ENCODE peak calls at places on chromosomes 16 and 17, in eight cellular contexts. One of them, this sample, is unnamed.
A peak's percentile ranks its signal among the peaks of the same experiment; 100 is the strongest.

GRCh38 chr17:43701318-43701743 is 39.6 kb upstream of the MEOX1 start:
- DNase-seq in lung: no peak
- DNase-seq in RWPE1: no peak
- DNase-seq in breast epithelium: no peak
- DNase-seq in upper lobe of left lung: peak; percentile 77
- DNase-seq in tibial artery: no peak
- DNase-seq in thoracic aorta: no peak
- DNase-seq in HFF-Myc: no peak
- DNase-seq in this sample: no peak

GRCh38 chr16:6009151-6009550 is 911.6 kb upstream of the EEF2KMT start:
- DNase-seq in breast epithelium: no peak
- DNase-seq in upper lobe of left lung: no peak
- DNase-seq in lung: no peak
- DNase-seq in HFF-Myc: no peak
- DNase-seq in thoracic aorta: no peak
- DNase-seq in tibial artery: no peak
- DNase-seq in RWPE1: no peak
- DNase-seq in this sample: no peak

GRCh38 chr17:43840814-43841213 is 6.2 kb upstream of the CD300LG start:
- DNase-seq in upper lobe of left lung: no peak
- DNase-seq in HFF-Myc: no peak
- DNase-seq in lung: no peak
- DNase-seq in RWPE1: no peak
- DNase-seq in thoracic aorta: no peak
- DNase-seq in breast epithelium: no peak
- DNase-seq in tibial artery: no peak
- DNase-seq in this sample: peak; percentile 38

GRCh38 chr16:69328854-69329316 is 1.5 kb downstream of the PDF start:
- DNase-seq in RWPE1: peak; percentile 65
- DNase-seq in HFF-Myc: no peak
- DNase-seq in lung: no peak
- DNase-seq in upper lobe of left lung: peak; percentile 64
- DNase-seq in thoracic aorta: no peak
- DNase-seq in breast epithelium: no peak
- DNase-seq in tibial artery: no peak
- DNase-seq in this sample: no peak

GRCh38 chr16:19831678-19832077 is 53.0 kb downstream of the GPRC5B start:
- DNase-seq in breast epithelium: no peak
- DNase-seq in tibial artery: no peak
- DNase-seq in thoracic aorta: no peak
- DNase-seq in lung: no peak
- DNase-seq in HFF-Myc: no peak
- DNase-seq in upper lobe of left lung: no peak
- DNase-seq in RWPE1: peak; percentile 9
- DNase-seq in this sample: peak; percentile 27

GRCh38 chr17:61285483-61286320 is 113.9 kb upstream of the TBX2 start:
- DNase-seq in breast epithelium: no peak
- DNase-seq in thoracic aorta: no peak
- DNase-seq in lung: no peak
- DNase-seq in RWPE1: no peak
- DNase-seq in tibial artery: no peak
- DNase-seq in HFF-Myc: no peak
- DNase-seq in upper lobe of left lung: peak; percentile 69
- DNase-seq in this sample: no peak

GRCh38 chr17:43953746-43954145 is at the start of gene PYY:
- DNase-seq in RWPE1: no peak
- DNase-seq in breast epithelium: no peak
- DNase-seq in tibial artery: no peak
- DNase-seq in upper lobe of left lung: no peak
- DNase-seq in thoracic aorta: no peak
- DNase-seq in HFF-Myc: no peak
- DNase-seq in lung: no peak
- DNase-seq in this sample: no peak

GRCh38 chr17:29570521-29570920 is 2.0 kb downstream of the TP53I13 start:
- DNase-seq in RWPE1: no peak
- DNase-seq in thoracic aorta: no peak
- DNase-seq in upper lobe of left lung: no peak
- DNase-seq in lung: no peak
- DNase-seq in breast epithelium: peak; percentile 42
- DNase-seq in HFF-Myc: no peak
- DNase-seq in tibial artery: peak; percentile 45
- DNase-seq in this sample: no peak

GRCh38 chr17:197352-197751 is 15.9 kb upstream of the DOC2B start:
- DNase-seq in upper lobe of left lung: no peak
- DNase-seq in HFF-Myc: no peak
- DNase-seq in breast epithelium: no peak
- DNase-seq in thoracic aorta: no peak
- DNase-seq in RWPE1: no peak
- DNase-seq in lung: no peak
- DNase-seq in tibial artery: no peak
- DNase-seq in this sample: no peak

GRCh38 chr17:12222392-12222791 is 201.7 kb downstream of the MAP2K4 start:
- DNase-seq in lung: no peak
- DNase-seq in upper lobe of left lung: no peak
- DNase-seq in thoracic aorta: no peak
- DNase-seq in breast epithelium: no peak
- DNase-seq in tibial artery: no peak
- DNase-seq in RWPE1: no peak
- DNase-seq in HFF-Myc: no peak
- DNase-seq in this sample: no peak

GRCh38 chr16:24070851-24071250 is 185.3 kb upstream of the CACNG3 start:
- DNase-seq in RWPE1: peak; percentile 45
- DNase-seq in lung: no peak
- DNase-seq in thoracic aorta: no peak
- DNase-seq in HFF-Myc: no peak
- DNase-seq in breast epithelium: no peak
- DNase-seq in upper lobe of left lung: no peak
- DNase-seq in tibial artery: no peak
- DNase-seq in this sample: peak; percentile 44

GRCh38 chr16:9042943-9043680 is 48.3 kb upstream of the HAPSTR1 start:
- DNase-seq in RWPE1: no peak
- DNase-seq in HFF-Myc: no peak
- DNase-seq in lung: no peak
- DNase-seq in thoracic aorta: no peak
- DNase-seq in upper lobe of left lung: no peak
- DNase-seq in tibial artery: no peak
- DNase-seq in breast epithelium: no peak
- DNase-seq in this sample: no peak

GRCh38 chr16:85897384-85897783 is 1.6 kb upstream of the IRF8 start:
- DNase-seq in lung: no peak
- DNase-seq in HFF-Myc: no peak
- DNase-seq in upper lobe of left lung: no peak
- DNase-seq in breast epithelium: no peak
- DNase-seq in RWPE1: no peak
- DNase-seq in thoracic aorta: no peak
- DNase-seq in tibial artery: no peak
- DNase-seq in this sample: no peak

GRCh38 chr16:24753437-24753836 is 24.0 kb downstream of the TNRC6A start:
- DNase-seq in RWPE1: no peak
- DNase-seq in tibial artery: no peak
- DNase-seq in lung: no peak
- DNase-seq in HFF-Myc: no peak
- DNase-seq in thoracic aorta: no peak
- DNase-seq in upper lobe of left lung: no peak
- DNase-seq in breast epithelium: no peak
- DNase-seq in this sample: no peak

GRCh38 chr17:39110435-39111136 is 40.9 kb downstream of the PLXDC1 start:
- DNase-seq in upper lobe of left lung: peak; percentile 65
- DNase-seq in RWPE1: no peak
- DNase-seq in HFF-Myc: no peak
- DNase-seq in lung: no peak
- DNase-seq in tibial artery: no peak
- DNase-seq in breast epithelium: no peak
- DNase-seq in thoracic aorta: no peak
- DNase-seq in this sample: peak; percentile 60

GRCh38 chr16:35562471-35562870 is 2103.1 kb downstream of the TP53TG3F start:
- DNase-seq in thoracic aorta: no peak
- DNase-seq in upper lobe of left lung: no peak
- DNase-seq in HFF-Myc: no peak
- DNase-seq in RWPE1: no peak
- DNase-seq in breast epithelium: no peak
- DNase-seq in tibial artery: no peak
- DNase-seq in lung: no peak
- DNase-seq in this sample: no peak

GRCh38 chr16:50740747-50741146 is 1.1 kb upstream of the CYLD start:
- DNase-seq in HFF-Myc: no peak
- DNase-seq in tibial artery: no peak
- DNase-seq in thoracic aorta: no peak
- DNase-seq in upper lobe of left lung: no peak
- DNase-seq in breast epithelium: no peak
- DNase-seq in RWPE1: no peak
- DNase-seq in lung: no peak
- DNase-seq in this sample: no peak

DNA sequence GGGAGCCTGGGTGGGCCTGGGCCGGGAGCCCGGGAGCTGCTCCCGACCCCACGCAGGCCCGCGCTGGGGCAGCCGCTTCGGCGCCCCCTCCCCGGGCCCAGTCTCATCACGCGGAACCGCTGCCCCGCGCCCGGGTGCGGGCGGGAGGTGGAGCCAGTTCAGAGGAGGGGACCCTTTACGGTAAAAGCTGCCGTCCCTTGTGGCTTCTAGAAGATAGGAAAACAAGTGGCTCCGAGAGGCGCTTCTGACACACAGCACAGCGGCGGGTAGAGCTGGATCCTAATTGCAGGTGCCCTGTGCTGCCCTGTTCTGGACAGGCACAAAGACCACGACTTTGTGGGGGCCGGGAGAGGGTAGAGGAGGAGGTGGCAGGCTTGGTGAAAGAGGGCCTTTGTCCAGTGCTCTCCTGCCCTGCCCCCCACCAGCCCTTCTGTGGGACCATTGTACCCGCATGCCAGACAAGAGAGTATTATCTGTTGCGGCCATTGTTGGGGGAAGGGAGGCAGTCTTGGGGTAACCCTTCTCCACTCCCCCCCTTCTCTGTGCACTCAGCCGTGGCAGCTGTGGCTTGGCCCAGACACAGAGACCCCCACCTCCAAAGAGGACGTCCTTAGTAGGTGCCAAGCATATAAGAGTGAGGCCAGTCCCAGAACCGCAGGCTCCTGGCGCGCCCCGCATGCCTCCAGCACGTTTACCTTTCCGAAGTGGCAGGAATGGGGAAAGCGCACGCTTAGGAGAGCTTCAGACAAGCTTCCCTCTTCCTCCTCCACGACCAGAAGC is 736 bp downstream of the CNP start:
- DNase-seq in thoracic aorta: no peak
- DNase-seq in tibial artery: no peak
- DNase-seq in upper lobe of left lung: peak; percentile 90
- DNase-seq in breast epithelium: no peak
- DNase-seq in lung: no peak
- DNase-seq in RWPE1: no peak
- DNase-seq in HFF-Myc: no peak
- DNase-seq in this sample: peak; percentile 55
- TF ChIP-seq CTCF in thoracic aorta: no peak
- TF ChIP-seq CTCF in tibial artery: no peak
- TF ChIP-seq CTCF in upper lobe of left lung: no peak
- TF ChIP-seq CTCF in breast epithelium: no peak
- TF ChIP-seq CTCF in lung: no peak
- TF ChIP-seq CTCF in RWPE1: no peak
- TF ChIP-seq CTCF in HFF-Myc: no peak
- TF ChIP-seq CTCF in this sample: no peak

GRCh38 chr16:720990-721764 is at the start of gene ANTKMT:
- DNase-seq in breast epithelium: peak; percentile 74
- DNase-seq in HFF-Myc: no peak
- DNase-seq in upper lobe of left lung: peak; percentile 97
- DNase-seq in tibial artery: peak; percentile 84
- DNase-seq in lung: peak; percentile 75
- DNase-seq in RWPE1: peak; percentile 77
- DNase-seq in thoracic aorta: no peak
- DNase-seq in this sample: peak; percentile 96
- TF ChIP-seq CTCF in breast epithelium: no peak
- TF ChIP-seq CTCF in HFF-Myc: no peak
- TF ChIP-seq CTCF in upper lobe of left lung: peak; percentile 32
- TF ChIP-seq CTCF in tibial artery: peak; percentile 7
- TF ChIP-seq CTCF in lung: peak; percentile 2
- TF ChIP-seq CTCF in RWPE1: peak; percentile 1
- TF ChIP-seq CTCF in thoracic aorta: no peak
- TF ChIP-seq CTCF in this sample: no peak

GRCh38 chr16:87060026-87060986 is 256.9 kb downstream of the C16orf95 start:
- DNase-seq in lung: no peak
- DNase-seq in RWPE1: no peak
- DNase-seq in tibial artery: peak; percentile 91
- DNase-seq in upper lobe of left lung: no peak
- DNase-seq in thoracic aorta: no peak
- DNase-seq in breast epithelium: no peak
- DNase-seq in HFF-Myc: no peak
- DNase-seq in this sample: peak; percentile 11

GRCh38 chr16:87061521-87061920 is 255.7 kb downstream of the C16orf95 start:
- DNase-seq in breast epithelium: no peak
- DNase-seq in upper lobe of left lung: no peak
- DNase-seq in HFF-Myc: no peak
- DNase-seq in lung: no peak
- DNase-seq in thoracic aorta: no peak
- DNase-seq in tibial artery: no peak
- DNase-seq in RWPE1: no peak
- DNase-seq in this sample: no peak

GRCh38 chr16:87063543-87063942 is 253.6 kb downstream of the C16orf95 start:
- DNase-seq in upper lobe of left lung: no peak
- DNase-seq in breast epithelium: no peak
- DNase-seq in thoracic aorta: no peak
- DNase-seq in lung: no peak
- DNase-seq in RWPE1: no peak
- DNase-seq in tibial artery: peak; percentile 62
- DNase-seq in HFF-Myc: no peak
- DNase-seq in this sample: no peak

GRCh38 chr16:87064731-87065720 is 252.2 kb downstream of the C16orf95 start:
- DNase-seq in upper lobe of left lung: no peak
- DNase-seq in HFF-Myc: no peak
- DNase-seq in RWPE1: no peak
- DNase-seq in tibial artery: peak; percentile 58
- DNase-seq in lung: no peak
- DNase-seq in thoracic aorta: no peak
- DNase-seq in breast epithelium: no peak
- DNase-seq in this sample: no peak

GRCh38 chr16:87062569-87063442 is 254.4 kb downstream of the C16orf95 start:
- DNase-seq in thoracic aorta: peak; percentile 56
- DNase-seq in tibial artery: peak; percentile 89
- DNase-seq in upper lobe of left lung: no peak
- DNase-seq in RWPE1: peak; percentile 88
- DNase-seq in breast epithelium: no peak
- DNase-seq in HFF-Myc: no peak
- DNase-seq in lung: peak; percentile 50
- DNase-seq in this sample: peak; percentile 78
- TF ChIP-seq CTCF in thoracic aorta: peak; percentile 95
- TF ChIP-seq CTCF in tibial artery: peak; percentile 86
- TF ChIP-seq CTCF in upper lobe of left lung: peak; percentile 33
- TF ChIP-seq CTCF in RWPE1: peak; percentile 87
- TF ChIP-seq CTCF in breast epithelium: peak; percentile 43
- TF ChIP-seq CTCF in HFF-Myc: peak; percentile 90
- TF ChIP-seq CTCF in lung: peak; percentile 32
- TF ChIP-seq CTCF in this sample: peak; percentile 85

DNA sequence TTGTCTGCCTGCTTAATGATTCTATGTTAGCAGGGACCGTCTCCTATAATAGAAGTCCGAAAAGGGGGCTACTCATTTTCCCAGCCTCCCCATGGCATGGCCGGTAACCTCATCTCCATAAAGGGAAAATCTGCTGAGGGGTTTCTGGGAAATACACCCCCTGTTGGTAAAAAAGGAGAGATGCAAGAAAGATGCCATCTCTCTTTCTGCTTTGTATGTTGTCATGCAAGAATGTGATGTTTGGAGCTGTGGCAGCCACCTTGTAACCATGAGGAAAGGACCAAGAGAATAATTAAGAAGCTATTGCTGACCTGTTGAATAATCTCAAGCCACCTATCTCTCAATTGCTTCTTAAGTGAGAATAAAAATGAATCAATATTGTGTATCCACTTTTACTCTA is 94.8 kb upstream of the XYLT1 start:
- DNase-seq in thoracic aorta: no peak
- DNase-seq in lung: no peak
- DNase-seq in upper lobe of left lung: no peak
- DNase-seq in tibial artery: no peak
- DNase-seq in HFF-Myc: no peak
- DNase-seq in breast epithelium: no peak
- DNase-seq in RWPE1: no peak
- DNase-seq in this sample: no peak
- TF ChIP-seq CTCF in thoracic aorta: no peak
- TF ChIP-seq CTCF in lung: no peak
- TF ChIP-seq CTCF in upper lobe of left lung: no peak
- TF ChIP-seq CTCF in tibial artery: no peak
- TF ChIP-seq CTCF in HFF-Myc: peak; percentile 21
- TF ChIP-seq CTCF in breast epithelium: no peak
- TF ChIP-seq CTCF in RWPE1: no peak
- TF ChIP-seq CTCF in this sample: no peak

This sample was measured in Calu3.